ENCODE peak calls at places on chromosomes 6 and 20, in nine cellular contexts. Z, C, W, P, B, E, V, M and Y are unnamed samples.

GRCh38 chr6:35381132-35381531 is 38.8 kb downstream of the PPARD start:
- DNase-seq in Z (no peak), C (no peak), W (no peak), P (no peak), B (no peak), E (no peak), V (peak), M (peak), Y (no peak)

GRCh38 chr6:44524491-44525227 is 137.2 kb downstream of the CDC5L start:
- DNase-seq in Z (no peak), C (no peak), W (no peak), P (no peak), B (no peak), E (no peak), V (peak), M (peak), Y (no peak)

GRCh38 chr20:1489764-1490436 is 1.3 kb downstream of the SIRPB2 start:
- DNase-seq in Z (no peak), C (no peak), W (no peak), P (no peak), B (peak), E (peak), V (peak), M (no peak), Y (no peak)

GRCh38 chr6:9496837-9497236 is 918.0 kb downstream of the TFAP2A start:
- DNase-seq in Z (no peak), C (no peak), W (no peak), P (no peak), B (no peak), E (no peak), V (peak), M (peak), Y (no peak)

GRCh38 chr6:150539568-150539967 is 60.1 kb upstream of the PLEKHG1 start:
- DNase-seq in Z (no peak), C (no peak), W (no peak), P (no peak), B (no peak), E (no peak), V (no peak), M (no peak), Y (no peak)

GRCh38 chr6:1436334-1437306 is 47.2 kb downstream of the FOXF2 start:
- DNase-seq in Z (peak), C (peak), W (peak), P (peak), B (no peak), E (peak), V (peak), M (peak), Y (peak)

GRCh38 chr6:44053760-44054556 is 73.3 kb downstream of the MRPL14 start:
- DNase-seq in Z (no peak), C (no peak), W (no peak), P (no peak), B (no peak), E (no peak), V (peak), M (peak), Y (no peak)

GRCh38 chr6:100393493-100393892 is 71.2 kb downstream of the SIM1 start:
- DNase-seq in Z (no peak), C (no peak), W (no peak), P (no peak), B (no peak), E (no peak), V (no peak), M (no peak), Y (no peak)

GRCh38 chr6:128532110-128532509 is 11.7 kb upstream of the PTPRK start:
- DNase-seq in Z (peak), C (no peak), W (no peak), P (no peak), B (no peak), E (no peak), V (no peak), M (no peak), Y (no peak)

GRCh38 chr6:51398064-51398740 is 579.5 kb downstream of the TFAP2B start:
- DNase-seq in Z (no peak), C (no peak), W (no peak), P (no peak), B (no peak), E (no peak), V (peak), M (no peak), Y (no peak)

GRCh38 chr20:23298155-23298554 is 52.4 kb upstream of the NXT1 start:
- DNase-seq in Z (no peak), C (no peak), W (no peak), P (no peak), B (no peak), E (no peak), V (no peak), M (no peak), Y (no peak)

GRCh38 chr20:45967551-45968080 is 4.4 kb downstream of the ZNF335 start:
- DNase-seq in Z (no peak), C (no peak), W (no peak), P (no peak), B (no peak), E (no peak), V (no peak), M (no peak), Y (no peak)